ENCODE peak calls at places on chromosomes 7 and 10, in five cellular contexts. F, A, N, V and Z are unnamed samples.

GRCh38 chr7:155188357-155188756 is 109.3 kb upstream of the INSIG1 start:
- DNase-seq in F (no peak), A (no peak), N (no peak), V (no peak), Z (no peak)

GRCh38 chr10:31774928-31775668 is 153.5 kb downstream of the ARHGAP12 start:
- DNase-seq in F (no peak), A (no peak), N (no peak), V (no peak), Z (no peak)

GRCh38 chr7:114653391-114654088 is 238.9 kb downstream of the FOXP2 start:
- DNase-seq in F (no peak), A (no peak), N (no peak), V (no peak), Z (no peak)

GRCh38 chr10:119735451-119735850 is 9.6 kb downstream of the INPP5F start:
- DNase-seq in F (no peak), A (no peak), N (no peak), V (no peak), Z (no peak)

GRCh38 chr10:76308946-76309529 is 877.6 kb downstream of the LRMDA start:
- DNase-seq in F (no peak), A (no peak), N (no peak), V (no peak), Z (no peak)

GRCh38 chr10:122854648-122855047 is 9.0 kb upstream of the CUZD1 start:
- DNase-seq in F (peak; percentile 79), A (no peak), N (peak; percentile 95), V (no peak), Z (no peak)

GRCh38 chr7:18834574-18835361 is 282.7 kb downstream of the TWIST1 start:
- DNase-seq in F (no peak), A (no peak), N (peak; percentile 52), V (no peak), Z (no peak)

GRCh38 chr10:44396671-44397191 is 11.8 kb upstream of the CXCL12 start:
- DNase-seq in F (no peak), A (no peak), N (no peak), V (no peak), Z (no peak)

GRCh38 chr10:12547301-12547771 is 198.0 kb downstream of the CAMK1D start:
- DNase-seq in F (no peak), A (no peak), N (no peak), V (no peak), Z (no peak)

GRCh38 chr10:4234661-4235060 is 449.7 kb upstream of the KLF6 start:
- DNase-seq in F (no peak), A (peak; percentile 35), N (no peak), V (no peak), Z (no peak)

GRCh38 chr10:89645742-89646172 is 715 bp upstream of the PANK1 start:
- DNase-seq in F (no peak), A (no peak), N (no peak), V (no peak), Z (no peak)

GRCh38 chr10:89643431-89643811 is 1.6 kb downstream of the PANK1 start:
- DNase-seq in F (no peak), A (no peak), N (no peak), V (no peak), Z (no peak)

GRCh38 chr10:89644967-89645741 is at the start of gene PANK1:
- DNase-seq in F (peak; percentile 98), A (peak; percentile 49), N (peak; percentile 68), V (peak; percentile 82), Z (peak; percentile 69)

GRCh38 chr10:89644691-89644966 is 413 bp downstream of the PANK1 start:
- DNase-seq in F (no peak), A (peak; percentile 18), N (no peak), V (no peak), Z (peak; percentile 57)

GRCh38 chr10:89643812-89644690 is 991 bp downstream of the PANK1 start:
- DNase-seq in F (peak; percentile 98), A (peak; percentile 49), N (peak; percentile 97), V (peak; percentile 95), Z (peak; percentile 46)
- TF ChIP-seq CTCF in F (no peak), A (no peak), N (no peak), V (peak; percentile 17), Z (no peak)

GRCh38 chr10:121592155-121592890 is 5.9 kb downstream of the FGFR2 start:
- DNase-seq in F (peak; percentile 63), A (no peak), N (no peak), V (peak; percentile 17), Z (no peak)
- TF ChIP-seq CTCF in F (peak; percentile 71), A (no peak), N (no peak), V (peak; percentile 39), Z (no peak)

GRCh38 chr7:88429382-88429781 is 122.7 kb upstream of the STEAP4 start:
- DNase-seq in F (peak; percentile 21), A (no peak), N (peak; percentile 7), V (no peak), Z (no peak)
- TF ChIP-seq CTCF in F (no peak), A (no peak), N (no peak), V (no peak), Z (no peak)

DNA sequence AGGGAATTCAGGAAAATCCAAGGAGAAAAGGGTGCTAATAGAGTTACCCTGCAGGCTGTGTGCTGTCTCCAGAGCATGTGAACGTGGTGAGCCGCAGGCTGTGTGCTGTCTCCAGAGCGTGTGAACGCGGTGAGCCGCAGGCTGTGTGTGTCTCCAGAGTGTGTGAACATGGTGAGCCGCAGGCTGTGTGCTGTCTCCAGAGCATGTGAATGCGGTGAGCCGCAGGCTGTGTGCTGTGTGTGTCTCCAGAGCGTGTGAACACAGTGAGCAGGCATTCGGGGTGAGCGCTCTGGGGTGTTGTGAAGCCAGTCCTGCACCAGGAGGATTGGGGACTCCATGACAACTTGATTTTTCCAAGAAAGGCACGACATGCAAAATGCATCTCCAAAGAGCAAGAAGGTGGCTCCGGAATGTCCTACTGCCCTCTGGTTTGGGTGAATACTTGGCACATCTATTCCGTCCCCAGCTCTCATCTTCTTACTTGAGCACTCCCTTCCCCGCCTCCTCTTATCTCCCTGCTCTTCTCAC is 407.9 kb upstream of the SHH start:
- DNase-seq in F (no peak), A (no peak), N (no peak), V (no peak), Z (no peak)
- TF ChIP-seq CTCF in F (no peak), A (no peak), N (no peak), V (no peak), Z (no peak)

GRCh38 chr10:130160775-130161174 is 24.6 kb downstream of the GLRX3 start:
- DNase-seq in F (no peak), A (no peak), N (peak; percentile 6), V (no peak), Z (no peak)
- TF ChIP-seq CTCF in F (no peak), A (no peak), N (peak; percentile 6), V (peak; percentile 47), Z (no peak)

GRCh38 chr7:142935941-142936565 is 2.5 kb upstream of the TRPV5 start:
- DNase-seq in F (no peak), A (no peak), N (no peak), V (no peak), Z (no peak)

GRCh38 chr7:142938611-142939010 is 673 bp upstream of the LLCFC1 start:
- DNase-seq in F (no peak), A (no peak), N (no peak), V (no peak), Z (no peak)

GRCh38 chr7:142941541-142941940 is 2.3 kb downstream of the LLCFC1 start:
- DNase-seq in F (no peak), A (no peak), N (no peak), V (no peak), Z (no peak)

GRCh38 chr7:142940968-142941535 is 1.8 kb downstream of the LLCFC1 start:
- DNase-seq in F (no peak), A (no peak), N (no peak), V (no peak), Z (no peak)

GRCh38 chr7:142939226-142939910 is at the start of gene LLCFC1:
- DNase-seq in F (no peak), A (no peak), N (no peak), V (peak; percentile 84), Z (no peak)
- TF ChIP-seq CTCF in F (no peak), A (no peak), N (no peak), V (peak; percentile 79), Z (no peak)